ENCODE peak calls at places on chromosomes 16 and 17, in nine cellular contexts. D, Y, I, O, J, T, N, K and G are unnamed samples.

GRCh38 chr16:86929149-86929871 is 351.0 kb downstream of the FOXL1 start:
- DNase-seq in K (no peak), I (no peak), T (no peak), Y (no peak), J (no peak), O (peak), D (peak), N (no peak), G (no peak)

GRCh38 chr17:81519284-81520020 is 6.9 kb upstream of the ACTG1 start:
- DNase-seq in J (no peak), Y (peak), I (peak), K (peak), N (peak), D (no peak), O (no peak), T (no peak), G (peak)

GRCh38 chr17:35568561-35568960 is 7.9 kb upstream of the SLFN14 start:
- DNase-seq in I (no peak), N (peak), D (no peak), Y (peak), K (peak), J (no peak), T (no peak), O (peak), G (no peak)

GRCh38 chr16:48054881-48055601 is 100.8 kb downstream of the ABCC12 start:
- DNase-seq in J (peak), N (no peak), K (peak), Y (peak), D (peak), I (peak), T (peak), O (peak), G (peak)

GRCh38 chr17:71801301-71801700 is 319.5 kb upstream of the SOX9 start:
- DNase-seq in N (no peak), K (no peak), J (no peak), T (peak), Y (no peak), I (no peak), O (no peak), D (no peak), G (no peak)

GRCh38 chr16:86579268-86580062 is 1.1 kb downstream of the FOXL1 start:
- DNase-seq in D (no peak), K (no peak), J (no peak), T (no peak), O (peak), I (no peak), Y (no peak), N (no peak), G (no peak)

GRCh38 chr16:67663151-67663876 is 2.6 kb downstream of the PARD6A start:
- DNase-seq in O (no peak), K (no peak), N (no peak), J (no peak), D (no peak), I (no peak), Y (peak), T (no peak), G (peak)

GRCh38 chr17:13788385-13788784 is 186.7 kb upstream of the HS3ST3A1 start:
- DNase-seq in Y (no peak), J (no peak), O (no peak), T (no peak), K (no peak), I (no peak), D (no peak), N (no peak), G (no peak)

GRCh38 chr17:65876985-65877384 is 314.9 kb downstream of the CEP112 start:
- DNase-seq in O (no peak), K (peak), Y (no peak), D (no peak), I (no peak), T (no peak), J (no peak), N (no peak), G (no peak)

GRCh38 chr16:65119905-65120341 is 1.9 kb downstream of the CDH11 start:
- DNase-seq in K (no peak), O (peak), Y (no peak), D (no peak), I (no peak), J (no peak), N (no peak), T (peak), G (no peak)

GRCh38 chr16:2033057-2033911 is 6.6 kb downstream of the NHERF2 start:
- DNase-seq in D (no peak), O (peak), N (no peak), I (no peak), J (no peak), K (peak), Y (no peak), T (no peak), G (no peak)

GRCh38 chr17:17416400-17417360 is 60.1 kb upstream of the MED9 start:
- DNase-seq in O (peak), D (no peak), I (peak), N (no peak), T (peak), J (peak), Y (no peak), K (no peak), G (peak)

GRCh38 chr17:49157784-49158183 is 25.2 kb downstream of the B4GALNT2 start:
- DNase-seq in J (no peak), I (no peak), O (peak), D (no peak), N (no peak), Y (no peak), K (no peak), T (no peak), G (no peak)

GRCh38 chr17:77287432-77288068 is 146.8 kb downstream of the SEC14L1 start:
- DNase-seq in O (peak), I (peak), J (peak), T (peak), N (no peak), D (peak), Y (no peak), K (peak), G (no peak)

GRCh38 chr17:48541574-48542113 is 3.3 kb downstream of the HOXB2 start:
- DNase-seq in K (peak), I (no peak), J (peak), Y (peak), T (peak), O (peak), N (peak), D (no peak), G (peak)

GRCh38 chr16:74501484-74502479 is 80.5 kb upstream of the CLEC18B start:
- DNase-seq in K (no peak), T (no peak), I (no peak), J (no peak), O (no peak), N (no peak), Y (no peak), D (no peak), G (peak)

GRCh38 chr17:29588017-29588557 is 1.4 kb downstream of the GIT1 start:
- DNase-seq in D (no peak), K (no peak), I (no peak), T (no peak), O (no peak), N (no peak), Y (no peak), J (no peak), G (no peak)